ENCODE peak calls at places on chromosomes 13 and 19, in four cellular contexts. O is adipocyte, P is lung, A is left lung. U is an unnamed sample. For H3K9me3, the result is how much of the 10 kb centered on the place peaks cover.

GRCh38 chr13:95660981-95661581 is 15.9 kb upstream of the DNAJC3 start:
- DNase-seq in A (no peak), P (no peak), O (peak), U (no peak)

GRCh38 chr13:94494021-94494420 is 14.5 kb upstream of the DCT start:
- DNase-seq in A (no peak), O (no peak), P (no peak), U (no peak)

GRCh38 chr13:50805805-50806204 is 37.7 kb downstream of the DLEU7 start:
- DNase-seq in O (peak), P (no peak), A (no peak), U (no peak)

GRCh38 chr19:47445937-47446402 is 25.7 kb downstream of the SLC8A2 start:
- DNase-seq in O (peak), A (peak), P (peak), U (peak)

GRCh38 chr13:98089246-98089645 is 53.6 kb upstream of the FARP1 start:
- DNase-seq in A (no peak), O (no peak), P (no peak), U (no peak)

GRCh38 chr13:40445557-40445990 is 220.9 kb downstream of the FOXO1 start:
- DNase-seq in A (no peak), P (no peak), O (no peak), U (no peak)

GRCh38 chr13:23695711-23696512 is 125.7 kb downstream of the TNFRSF19 start:
- DNase-seq in O (no peak), P (no peak), A (peak), U (peak)

GRCh38 chr19:33554391-33554790 is 32.8 kb upstream of the PEPD start:
- DNase-seq in P (no peak), O (no peak), A (no peak), U (no peak)

GRCh38 chr19:43774103-43774939 is 6.5 kb downstream of the KCNN4 start:
- DNase-seq in A (peak), P (peak), O (no peak), U (no peak)

GRCh38 chr13:68715651-68716050 is 1392.0 kb upstream of the ATXN8OS start:
- DNase-seq in A (no peak), P (no peak), O (no peak), U (no peak)

GRCh38 chr13:98129059-98129741 is 13.7 kb upstream of the FARP1 start:
- DNase-seq in P (no peak), A (no peak), O (peak), U (no peak)

GRCh38 chr13:21240586-21240985 is 64.1 kb downstream of the MRPL57 start:
- DNase-seq in O (peak), P (no peak), A (no peak), U (no peak)

DNA sequence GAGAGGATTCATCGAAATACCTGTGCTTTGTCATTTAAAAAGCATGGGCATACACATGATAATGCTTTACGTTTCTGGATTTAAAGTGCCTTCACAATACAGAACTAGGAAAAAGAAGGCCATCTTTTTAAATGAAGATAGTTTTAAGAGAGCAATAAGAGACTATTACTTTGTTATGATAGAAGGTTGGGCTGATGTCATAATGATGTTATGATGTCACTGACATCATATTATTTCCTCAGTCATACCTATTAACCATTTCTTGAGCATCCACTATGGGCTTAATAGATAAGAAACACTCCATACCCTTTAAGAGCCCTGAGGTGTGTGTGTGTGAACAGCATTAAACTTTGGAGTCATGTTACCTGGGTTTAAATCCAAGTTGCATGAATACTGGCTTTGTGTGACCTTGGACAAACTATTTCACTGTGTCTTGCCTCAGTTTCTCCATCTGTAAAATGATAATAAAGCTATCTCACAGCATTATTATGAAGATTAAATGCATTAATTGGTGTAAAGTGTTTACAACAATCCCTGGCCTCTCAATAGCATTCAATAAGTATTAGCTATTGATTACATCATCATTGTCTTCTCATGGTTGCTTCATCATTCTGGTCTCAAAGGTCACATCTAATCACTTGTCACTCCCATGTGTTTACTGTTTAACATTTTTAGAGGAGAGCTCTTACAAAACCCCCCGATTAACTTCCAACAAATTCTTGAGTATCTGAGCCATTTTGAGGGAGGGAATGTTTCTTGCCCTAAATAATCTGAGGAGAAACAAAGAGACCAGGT is 11.1 kb downstream of the ZNF181 start:
- DNase-seq in O (no peak), A (no peak), P (no peak), U (no peak)
- H3K9me3 ChIP-seq in O (half or more), A (half or more), P (under half), U (under half)

DNA sequence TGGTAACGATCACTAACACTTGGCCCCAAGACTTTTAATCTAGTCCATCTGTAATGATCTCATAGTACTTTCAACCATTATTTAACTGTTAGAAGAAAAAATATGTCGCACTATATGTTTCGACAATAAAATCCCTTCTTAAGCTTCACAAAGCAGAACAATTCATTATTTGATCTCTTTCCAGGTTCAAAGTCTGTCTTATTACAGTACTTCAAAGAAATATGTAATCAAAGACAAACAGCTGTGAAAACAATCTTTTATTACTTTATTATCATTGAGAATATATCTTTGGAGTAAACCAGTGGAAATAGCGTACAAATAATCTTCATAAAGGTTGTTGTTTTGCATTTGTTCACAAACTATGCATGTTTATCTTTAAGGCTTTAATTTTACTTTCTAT is 93.5 kb downstream of the DACH1 start:
- DNase-seq in O (no peak), A (no peak), P (no peak), U (no peak)
- H3K9me3 ChIP-seq in O (under half), A (under half), P (under half), U (under half)

DNA sequence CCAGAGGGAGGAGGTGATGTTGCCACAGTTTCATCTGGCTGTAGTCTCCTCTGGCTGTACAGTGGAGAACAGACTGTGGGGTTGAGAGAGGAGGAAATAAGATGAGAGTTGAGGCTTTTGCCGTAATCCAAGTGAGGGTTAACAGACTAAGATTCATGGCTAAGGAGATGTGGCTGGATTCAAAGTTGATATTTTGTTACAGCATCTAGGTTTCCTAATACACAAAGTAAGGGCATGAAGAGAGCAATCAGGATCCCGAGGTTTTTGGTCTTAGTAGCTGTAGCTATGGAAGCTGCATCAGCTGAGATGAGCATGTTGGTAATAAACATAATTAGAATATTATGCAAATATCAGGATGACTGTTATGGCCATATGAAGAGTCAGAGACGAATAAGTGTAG is 1.4 kb downstream of the ZNF776 start:
- DNase-seq in P (no peak), A (no peak), O (no peak), U (no peak)
- H3K9me3 ChIP-seq in P (under half), A (half or more), O (under half), U (under half)

GRCh38 chr19:52959613-52960295 is 2.9 kb downstream of the ZNF816 start:
- DNase-seq in P (no peak), A (no peak), O (no peak), U (no peak)
- H3K9me3 ChIP-seq in P (under half), A (half or more), O (under half), U (under half)